ENCODE peak calls at places on chromosome 4, in eight cellular contexts. C is AG09319; I is NCI-H1092; Y is EL; N is cardiac septum; V is epithelial cell of prostate; A is stimulated activated naive CD4-positive, alpha-beta T cell; U is amygdala. T is an unnamed sample.

GRCh38 chr4:37157403-37158167 is 87.0 kb upstream of the NWD2 start:
- DNase-seq in A (no peak), Y (no peak), V (no peak), U (no peak), N (no peak), C (no peak), I (no peak), T (no peak)

GRCh38 chr4:10006236-10006603 is 15.1 kb downstream of the SLC2A9 start:
- DNase-seq in A (no peak), V (peak), U (no peak), N (peak), Y (peak), C (no peak), I (no peak), T (peak)

GRCh38 chr4:141328550-141329173 is 108.0 kb downstream of the ZNF330 start:
- DNase-seq in N (no peak), U (no peak), V (no peak), C (no peak), I (no peak), A (no peak), Y (no peak), T (no peak)

GRCh38 chr4:139555705-139556070 is 331 bp downstream of the SETD7 start:
- DNase-seq in N (peak), U (no peak), A (no peak), I (no peak), C (no peak), V (no peak), Y (no peak), T (no peak)

GRCh38 chr4:164509951-164510350 is 244.0 kb upstream of the SMIM31 start:
- DNase-seq in N (no peak), V (no peak), Y (no peak), A (no peak), U (no peak), I (no peak), C (no peak), T (peak)

GRCh38 chr4:142500966-142501365 is 345.1 kb downstream of the INPP4B start:
- DNase-seq in N (no peak), V (no peak), A (no peak), I (no peak), U (no peak), Y (no peak), C (no peak), T (no peak)

GRCh38 chr4:138110815-138111214 is 131.3 kb downstream of the SLC7A11 start:
- DNase-seq in A (no peak), U (no peak), C (no peak), I (no peak), V (no peak), N (no peak), Y (no peak), T (peak)

GRCh38 chr4:131613824-131614216 is 1535.3 kb upstream of the PCDH10 start:
- DNase-seq in V (no peak), C (no peak), I (no peak), A (no peak), U (no peak), Y (no peak), N (no peak), T (no peak)

GRCh38 chr4:70746179-70746839 is 24.5 kb downstream of the RUFY3 start:
- DNase-seq in C (peak), A (no peak), I (no peak), V (no peak), Y (peak), U (no peak), N (no peak), T (no peak)

GRCh38 chr4:85474818-85475630 is at the start of gene ARHGAP24:
- DNase-seq in Y (peak), N (peak), U (peak), I (peak), A (no peak), V (peak), C (peak), T (peak)

GRCh38 chr4:169009281-169010124 is 552 bp downstream of the CBR4 start:
- DNase-seq in C (no peak), Y (peak), V (no peak), A (peak), I (peak), N (peak), U (peak), T (peak)

GRCh38 chr4:80500593-80500992 is 165.1 kb downstream of the CFAP299 start:
- DNase-seq in U (no peak), N (no peak), C (no peak), Y (no peak), V (no peak), A (no peak), I (no peak), T (no peak)

GRCh38 chr4:137749466-137749865 is 217.2 kb upstream of the PCDH18 start:
- DNase-seq in N (no peak), A (no peak), U (no peak), V (no peak), Y (peak), I (no peak), C (peak), T (peak)

GRCh38 chr4:7805533-7806079 is 134.1 kb downstream of the AFAP1 start:
- DNase-seq in Y (peak), I (peak), N (no peak), C (peak), V (peak), A (no peak), U (no peak), T (peak)

GRCh38 chr4:17811078-17811603 is 362 bp downstream of the NCAPG start:
- DNase-seq in U (no peak), Y (no peak), N (no peak), V (no peak), A (no peak), C (no peak), I (peak), T (no peak)

GRCh38 chr4:155026715-155027114 is 181.7 kb upstream of the NPY2R start:
- DNase-seq in I (no peak), A (no peak), N (no peak), V (no peak), Y (no peak), U (no peak), C (no peak), T (no peak)

GRCh38 chr4:99430106-99430505 is 5.0 kb downstream of the ADH7 start:
- DNase-seq in A (no peak), C (no peak), N (no peak), U (no peak), Y (no peak), V (no peak), I (no peak), T (no peak)

GRCh38 chr4:140662082-140662869 is 93.5 kb upstream of the UCP1 start:
- DNase-seq in N (no peak), V (no peak), C (no peak), U (no peak), I (no peak), A (no peak), Y (peak), T (peak)

GRCh38 chr4:6343950-6344408 is 74.3 kb downstream of the WFS1 start:
- DNase-seq in N (no peak), I (no peak), A (no peak), U (no peak), V (peak), Y (peak), C (no peak), T (peak)

GRCh38 chr4:112938461-112939058 is 110.9 kb upstream of the ANK2 start:
- DNase-seq in Y (peak), V (no peak), C (peak), U (no peak), A (no peak), N (no peak), I (peak), T (peak)

GRCh38 chr4:169249214-169249973 is 21.4 kb downstream of the SH3RF1 start:
- DNase-seq in U (no peak), I (no peak), A (no peak), C (no peak), Y (no peak), V (no peak), N (no peak), T (no peak)

GRCh38 chr4:15742637-15743036 is 35.5 kb upstream of the CD38 start:
- DNase-seq in U (no peak), V (no peak), Y (no peak), C (no peak), N (no peak), A (no peak), I (no peak), T (no peak)

GRCh38 chr4:182975806-182976205 is 58.6 kb upstream of the DCTD start:
- DNase-seq in V (peak), N (no peak), U (no peak), A (no peak), C (peak), Y (peak), I (no peak), T (peak)

GRCh38 chr4:56468097-56468422 is 643 bp downstream of the SRP72 start:
- DNase-seq in U (no peak), V (no peak), C (no peak), N (no peak), I (no peak), Y (peak), A (peak), T (peak)

T was measured in M059J.